ENCODE peak calls at places on chromosome 11, in nine cellular contexts. Q, H, X, I, U, Z, J, M and R are unnamed samples. For H3K36me3, the result is how much of the 10 kb centered on the place peaks cover.

GRCh38 chr11:110907629-110908028 is 195.4 kb upstream of the ARHGAP20 start:
- DNase-seq in Q (no peak), H (no peak), X (peak), I (peak), U (peak), Z (no peak), J (peak), M (no peak), R (peak)

GRCh38 chr11:93444671-93445073 is 98.5 kb downstream of the SMCO4 start:
- DNase-seq in Q (no peak), H (no peak), X (no peak), I (no peak), U (no peak), Z (no peak), J (peak), M (peak), R (peak)

GRCh38 chr11:56624661-56625110 is 10.0 kb upstream of the OR5M1 start:
- DNase-seq in Q (no peak), H (no peak), X (peak), I (no peak), U (peak), Z (no peak), J (peak), M (no peak), R (peak)

GRCh38 chr11:62130498-62131464 is 7.0 kb downstream of the INCENP start:
- DNase-seq in Q (no peak), H (no peak), X (no peak), I (no peak), U (no peak), Z (no peak), J (no peak), M (no peak), R (no peak)

GRCh38 chr11:77602385-77603105 is 12.8 kb downstream of the AQP11 start:
- DNase-seq in Q (no peak), H (no peak), X (no peak), I (no peak), U (no peak), Z (no peak), J (peak), M (no peak), R (no peak)

GRCh38 chr11:122491486-122491885 is 164.0 kb upstream of the UBASH3B start:
- DNase-seq in Q (no peak), H (no peak), X (peak), I (no peak), U (no peak), Z (no peak), J (peak), M (no peak), R (peak)

GRCh38 chr11:121762820-121763219 is 310.1 kb upstream of the SORL1-AS1 start:
- DNase-seq in Q (peak), H (no peak), X (no peak), I (no peak), U (no peak), Z (no peak), J (peak), M (peak), R (peak)

GRCh38 chr11:2376751-2377451 is at the start of gene CD81:
- DNase-seq in Q (no peak), H (peak), X (no peak), I (no peak), U (peak), Z (peak), J (no peak), M (peak), R (peak)

GRCh38 chr11:133784359-133784758 is 61.0 kb downstream of the SPATA19 start:
- DNase-seq in Q (no peak), H (no peak), X (no peak), I (no peak), U (no peak), Z (no peak), J (no peak), M (no peak), R (no peak)

GRCh38 chr11:124086447-124086846 is 28.8 kb upstream of the VWA5A start:
- DNase-seq in Q (no peak), H (no peak), X (no peak), I (no peak), U (no peak), Z (no peak), J (no peak), M (peak), R (no peak)

GRCh38 chr11:66617148-66617814 is 851 bp downstream of the RBM14 start:
- DNase-seq in Q (peak), H (peak), X (no peak), I (no peak), U (no peak), Z (peak), J (peak), M (no peak), R (no peak)

DNA sequence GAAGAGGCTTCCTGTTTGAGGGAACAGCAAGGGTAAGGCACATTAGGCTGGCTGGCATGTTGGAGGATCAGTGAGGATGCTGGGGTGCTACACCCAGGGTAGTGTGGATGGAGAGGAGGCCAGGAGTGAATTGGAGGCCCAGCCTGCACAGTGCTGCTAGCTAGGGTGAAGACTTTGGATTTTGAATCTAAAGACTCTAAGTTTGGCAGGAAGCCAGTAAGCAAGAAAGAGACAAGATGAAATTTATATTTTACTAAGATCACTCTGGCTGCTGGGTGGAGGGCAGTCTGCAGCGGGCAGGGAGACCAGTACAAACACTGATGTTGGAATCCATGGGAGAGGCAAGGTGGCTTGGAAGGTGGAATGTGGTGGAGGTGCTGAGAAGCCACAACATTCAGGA is 43.6 kb downstream of the TSPAN18 start:
- DNase-seq in Q (no peak), H (no peak), X (no peak), I (no peak), U (no peak), Z (no peak), J (no peak), M (no peak), R (no peak)
- H3K27ac ChIP-seq in Q (peak), H (no peak), X (no peak), I (no peak), U (no peak), Z (no peak), J (no peak), M (no peak), R (no peak)

DNA sequence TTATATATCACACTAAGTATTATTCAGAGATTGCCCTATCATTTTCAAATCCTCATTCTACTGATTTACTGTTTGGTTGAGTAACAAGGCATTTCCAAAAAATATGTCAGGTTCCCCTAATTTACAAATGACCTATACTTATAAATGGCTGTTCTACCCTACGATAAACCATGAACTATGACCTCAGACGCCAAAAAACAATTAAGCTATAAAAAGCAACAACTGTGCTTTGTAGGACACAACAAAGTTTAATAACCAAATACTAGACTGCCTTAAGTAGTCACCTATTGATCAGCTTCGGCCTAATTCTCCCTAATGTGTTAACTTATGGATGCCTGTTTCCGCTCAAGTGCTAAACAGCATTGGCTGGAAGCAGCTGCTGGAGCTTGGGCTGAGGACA is 53.2 kb downstream of the PICALM start:
- DNase-seq in Q (no peak), H (no peak), X (no peak), I (no peak), U (no peak), Z (no peak), J (no peak), M (no peak), R (peak)
- H3K36me3 ChIP-seq in Q (half or more), H (half or more), X (under half), I (under half), U (under half), Z (under half), J (under half), M (under half), R (half or more)

GRCh38 chr11:47121056-47121455 is 55.6 kb downstream of the ARFGAP2 start:
- DNase-seq in Q (no peak), H (no peak), X (no peak), I (no peak), U (no peak), Z (no peak), J (no peak), M (no peak), R (no peak)
- H3K27ac ChIP-seq in Q (no peak), H (no peak), X (no peak), I (no peak), U (no peak), Z (no peak), J (no peak), M (no peak), R (no peak)

DNA sequence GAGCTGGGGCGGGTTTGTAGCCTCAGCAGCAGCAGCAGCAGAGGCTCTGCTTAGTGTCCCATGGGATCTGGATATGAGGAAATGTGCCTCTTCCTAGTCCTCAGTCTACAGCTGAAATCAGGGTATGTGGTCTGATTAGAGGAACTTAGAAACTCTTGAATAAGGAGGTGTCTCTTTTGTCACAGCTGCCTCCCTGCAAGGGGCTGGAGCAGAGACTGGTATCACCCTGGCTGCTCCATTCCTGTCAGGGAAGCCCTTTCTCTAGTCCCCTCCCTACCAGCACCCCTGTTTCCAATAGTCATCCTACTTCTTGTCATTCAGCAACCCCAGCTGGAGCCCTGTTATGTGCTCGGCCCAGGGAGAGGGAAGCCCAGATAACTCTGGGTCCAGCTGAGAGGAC is 54.3 kb downstream of the CEP164 start:
- DNase-seq in Q (no peak), H (no peak), X (no peak), I (no peak), U (no peak), Z (no peak), J (no peak), M (no peak), R (no peak)
- H3K36me3 ChIP-seq in Q (half or more), H (half or more), X (under half), I (under half), U (half or more), Z (under half), J (under half), M (half or more), R (under half)